ENCODE peak calls at places on chromosomes 16 and 17, in six cellular contexts. One of them, this sample, is unnamed. For H3K27me3, the result is how much of the 10 kb centered on the place peaks cover.

GRCh38 chr16:24624102-24624501 is 84.7 kb downstream of the RBBP6 start:
- DNase-seq in left lung: no peak
- DNase-seq in cardiac muscle cell: no peak
- DNase-seq in IMR-90: no peak
- DNase-seq in Peyer's patch: no peak
- DNase-seq in dorsolateral prefrontal cortex: no peak
- DNase-seq in this sample: no peak

GRCh38 chr17:73586153-73586906 is 57.9 kb downstream of the SDK2 start:
- DNase-seq in Peyer's patch: no peak
- DNase-seq in cardiac muscle cell: no peak
- DNase-seq in IMR-90: no peak
- DNase-seq in dorsolateral prefrontal cortex: no peak
- DNase-seq in left lung: peak
- DNase-seq in this sample: no peak

GRCh38 chr17:42031584-42031983 is 11.7 kb downstream of the NKIRAS2 start:
- DNase-seq in Peyer's patch: no peak
- DNase-seq in cardiac muscle cell: no peak
- DNase-seq in left lung: no peak
- DNase-seq in dorsolateral prefrontal cortex: no peak
- DNase-seq in IMR-90: no peak
- DNase-seq in this sample: no peak

GRCh38 chr17:80270836-80271235 is 10.2 kb downstream of the RNF213 start:
- DNase-seq in dorsolateral prefrontal cortex: no peak
- DNase-seq in left lung: no peak
- DNase-seq in IMR-90: no peak
- DNase-seq in Peyer's patch: no peak
- DNase-seq in cardiac muscle cell: peak
- DNase-seq in this sample: no peak

GRCh38 chr16:81214745-81215166 is 23.7 kb upstream of the BCO1 start:
- DNase-seq in Peyer's patch: peak
- DNase-seq in IMR-90: peak
- DNase-seq in dorsolateral prefrontal cortex: no peak
- DNase-seq in left lung: no peak
- DNase-seq in cardiac muscle cell: peak
- DNase-seq in this sample: no peak

GRCh38 chr17:78019367-78019975 is 61.0 kb downstream of the TNRC6C start:
- DNase-seq in dorsolateral prefrontal cortex: no peak
- DNase-seq in left lung: no peak
- DNase-seq in cardiac muscle cell: peak
- DNase-seq in Peyer's patch: no peak
- DNase-seq in IMR-90: peak
- DNase-seq in this sample: no peak

GRCh38 chr16:22284637-22285515 is 12.3 kb upstream of the POLR3E start:
- DNase-seq in left lung: no peak
- DNase-seq in Peyer's patch: no peak
- DNase-seq in IMR-90: peak
- DNase-seq in cardiac muscle cell: peak
- DNase-seq in dorsolateral prefrontal cortex: no peak
- DNase-seq in this sample: no peak

GRCh38 chr17:49580055-49580721 is 4.5 kb downstream of the NXPH3 start:
- DNase-seq in IMR-90: no peak
- DNase-seq in left lung: no peak
- DNase-seq in dorsolateral prefrontal cortex: no peak
- DNase-seq in cardiac muscle cell: no peak
- DNase-seq in Peyer's patch: no peak
- DNase-seq in this sample: no peak

GRCh38 chr16:80120899-80121521 is 419.8 kb upstream of the DYNLRB2 start:
- DNase-seq in Peyer's patch: no peak
- DNase-seq in left lung: peak
- DNase-seq in IMR-90: no peak
- DNase-seq in cardiac muscle cell: no peak
- DNase-seq in dorsolateral prefrontal cortex: no peak
- DNase-seq in this sample: no peak

GRCh38 chr17:2542456-2542855 is 30.8 kb upstream of the METTL16 start:
- DNase-seq in cardiac muscle cell: no peak
- DNase-seq in left lung: no peak
- DNase-seq in Peyer's patch: peak
- DNase-seq in IMR-90: no peak
- DNase-seq in dorsolateral prefrontal cortex: no peak
- DNase-seq in this sample: no peak

GRCh38 chr16:49740190-49740589 is 115.7 kb downstream of the ZNF423 start:
- DNase-seq in cardiac muscle cell: no peak
- DNase-seq in left lung: no peak
- DNase-seq in IMR-90: no peak
- DNase-seq in dorsolateral prefrontal cortex: no peak
- DNase-seq in Peyer's patch: no peak
- DNase-seq in this sample: no peak

GRCh38 chr17:79852748-79853147 is 13.5 kb upstream of the CBX4 start:
- DNase-seq in IMR-90: peak
- DNase-seq in Peyer's patch: no peak
- DNase-seq in dorsolateral prefrontal cortex: no peak
- DNase-seq in left lung: no peak
- DNase-seq in cardiac muscle cell: peak
- DNase-seq in this sample: no peak

GRCh38 chr17:81701288-81702071 is 1.7 kb upstream of the MRPL12 start:
- DNase-seq in Peyer's patch: no peak
- DNase-seq in left lung: no peak
- DNase-seq in dorsolateral prefrontal cortex: no peak
- DNase-seq in IMR-90: no peak
- DNase-seq in cardiac muscle cell: no peak
- DNase-seq in this sample: no peak

GRCh38 chr16:8850279-8850885 is 18.4 kb downstream of the CARHSP1 start:
- DNase-seq in dorsolateral prefrontal cortex: no peak
- DNase-seq in left lung: peak
- DNase-seq in cardiac muscle cell: peak
- DNase-seq in Peyer's patch: peak
- DNase-seq in IMR-90: peak
- DNase-seq in this sample: no peak

GRCh38 chr16:48526958-48527331 is 83.0 kb downstream of the N4BP1 start:
- DNase-seq in Peyer's patch: no peak
- DNase-seq in cardiac muscle cell: no peak
- DNase-seq in IMR-90: no peak
- DNase-seq in dorsolateral prefrontal cortex: no peak
- DNase-seq in left lung: no peak
- DNase-seq in this sample: no peak

GRCh38 chr16:48524348-48525200 is 85.4 kb downstream of the N4BP1 start:
- DNase-seq in left lung: no peak
- DNase-seq in IMR-90: no peak
- DNase-seq in cardiac muscle cell: no peak
- DNase-seq in dorsolateral prefrontal cortex: no peak
- DNase-seq in Peyer's patch: peak
- DNase-seq in this sample: no peak

GRCh38 chr16:48525201-48526057 is 84.6 kb downstream of the N4BP1 start:
- DNase-seq in cardiac muscle cell: no peak
- DNase-seq in IMR-90: no peak
- DNase-seq in Peyer's patch: no peak
- DNase-seq in left lung: no peak
- DNase-seq in dorsolateral prefrontal cortex: no peak
- DNase-seq in this sample: no peak

GRCh38 chr16:48523415-48524204 is 86.4 kb downstream of the N4BP1 start:
- DNase-seq in dorsolateral prefrontal cortex: no peak
- DNase-seq in IMR-90: no peak
- DNase-seq in Peyer's patch: no peak
- DNase-seq in left lung: peak
- DNase-seq in cardiac muscle cell: no peak
- DNase-seq in this sample: no peak

DNA sequence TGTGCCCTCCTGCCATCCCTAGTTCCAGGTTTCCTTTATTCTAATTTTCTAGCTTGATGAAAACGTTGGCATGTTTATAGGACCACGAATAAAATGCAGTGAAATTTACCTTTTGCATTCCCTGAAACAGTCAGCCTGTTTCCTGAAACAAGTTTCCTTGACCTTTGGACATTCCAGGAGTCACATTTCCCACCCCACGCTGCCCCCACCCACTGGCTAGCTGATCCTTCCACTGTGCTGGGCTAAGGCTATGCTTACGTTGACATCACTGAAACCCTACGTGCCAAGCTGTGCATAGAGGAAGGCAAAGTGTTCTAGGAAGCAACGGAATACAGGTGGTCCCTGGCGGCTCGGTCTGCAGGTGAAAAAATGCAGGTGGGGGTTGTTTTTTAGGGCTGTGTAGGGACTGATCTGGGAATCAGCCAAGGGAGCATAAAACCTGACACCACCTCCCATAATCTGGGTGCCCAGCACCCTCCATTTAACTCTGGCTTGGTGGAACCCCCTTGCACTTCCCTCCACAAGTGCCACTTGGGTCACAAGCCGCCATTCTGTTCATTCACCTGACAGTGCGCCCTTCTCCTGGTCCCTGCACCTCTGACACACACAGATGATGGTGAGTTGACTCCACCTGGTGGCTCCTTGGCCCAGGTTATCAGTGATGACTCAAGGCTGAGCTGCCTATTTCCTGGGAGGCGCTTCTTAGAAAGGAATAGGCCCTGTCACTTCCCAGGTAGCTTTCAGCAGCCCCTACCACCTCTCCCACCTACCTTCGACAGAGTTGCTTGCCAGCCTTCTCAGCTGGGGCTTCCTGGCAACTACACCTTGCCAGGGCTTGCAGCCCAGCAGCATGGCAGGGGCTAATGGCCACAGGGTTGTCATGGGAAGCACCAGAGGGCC is 83.7 kb downstream of the N4BP1 start:
- DNase-seq in left lung: no peak
- DNase-seq in dorsolateral prefrontal cortex: no peak
- DNase-seq in cardiac muscle cell: no peak
- DNase-seq in IMR-90: no peak
- DNase-seq in Peyer's patch: peak
- DNase-seq in this sample: no peak
- TF ChIP-seq CTCF in left lung: peak
- TF ChIP-seq CTCF in dorsolateral prefrontal cortex: no peak
- TF ChIP-seq CTCF in cardiac muscle cell: no peak
- TF ChIP-seq CTCF in IMR-90: peak
- TF ChIP-seq CTCF in Peyer's patch: peak
- TF ChIP-seq CTCF in this sample: no peak

DNA sequence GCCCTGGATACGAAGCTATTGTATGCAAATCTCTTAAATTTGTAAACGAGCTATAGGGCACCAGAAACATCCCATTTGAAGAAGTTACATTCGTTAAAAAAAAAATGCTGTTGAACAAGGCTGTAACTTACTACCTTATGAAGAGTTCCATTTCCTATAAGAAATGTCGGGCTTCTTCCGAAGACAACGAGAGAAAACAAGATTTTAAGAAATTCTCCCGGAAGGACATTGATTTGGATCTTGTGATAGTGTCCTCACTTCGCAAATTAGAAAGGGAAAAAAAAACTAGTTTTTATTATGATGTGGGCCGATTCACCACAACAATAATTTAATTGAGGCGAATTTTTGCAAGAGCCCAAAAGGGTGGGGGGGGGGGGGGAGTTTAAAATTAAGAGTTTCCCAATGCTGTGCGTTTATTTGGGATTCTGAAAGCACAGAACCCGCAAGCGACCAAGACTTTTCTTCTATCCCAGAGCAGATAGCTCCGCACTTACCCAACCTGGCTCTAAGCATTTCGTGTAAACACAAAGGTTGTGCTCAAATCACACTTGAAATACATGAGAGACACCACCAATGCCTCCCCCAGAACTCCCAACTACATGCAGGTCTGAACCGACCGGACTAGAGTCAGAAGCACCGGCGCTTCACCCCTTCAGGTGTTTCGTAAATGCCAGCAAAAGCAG is 1.4 kb upstream of the SOX9 start:
- DNase-seq in IMR-90: no peak
- DNase-seq in left lung: no peak
- DNase-seq in Peyer's patch: no peak
- DNase-seq in cardiac muscle cell: no peak
- DNase-seq in dorsolateral prefrontal cortex: no peak
- DNase-seq in this sample: no peak
- H3K4me3 ChIP-seq in IMR-90: no peak
- H3K4me3 ChIP-seq in left lung: no peak
- H3K4me3 ChIP-seq in Peyer's patch: no peak
- H3K4me3 ChIP-seq in cardiac muscle cell: peak
- H3K4me3 ChIP-seq in dorsolateral prefrontal cortex: peak
- H3K4me3 ChIP-seq in this sample: no peak

DNA sequence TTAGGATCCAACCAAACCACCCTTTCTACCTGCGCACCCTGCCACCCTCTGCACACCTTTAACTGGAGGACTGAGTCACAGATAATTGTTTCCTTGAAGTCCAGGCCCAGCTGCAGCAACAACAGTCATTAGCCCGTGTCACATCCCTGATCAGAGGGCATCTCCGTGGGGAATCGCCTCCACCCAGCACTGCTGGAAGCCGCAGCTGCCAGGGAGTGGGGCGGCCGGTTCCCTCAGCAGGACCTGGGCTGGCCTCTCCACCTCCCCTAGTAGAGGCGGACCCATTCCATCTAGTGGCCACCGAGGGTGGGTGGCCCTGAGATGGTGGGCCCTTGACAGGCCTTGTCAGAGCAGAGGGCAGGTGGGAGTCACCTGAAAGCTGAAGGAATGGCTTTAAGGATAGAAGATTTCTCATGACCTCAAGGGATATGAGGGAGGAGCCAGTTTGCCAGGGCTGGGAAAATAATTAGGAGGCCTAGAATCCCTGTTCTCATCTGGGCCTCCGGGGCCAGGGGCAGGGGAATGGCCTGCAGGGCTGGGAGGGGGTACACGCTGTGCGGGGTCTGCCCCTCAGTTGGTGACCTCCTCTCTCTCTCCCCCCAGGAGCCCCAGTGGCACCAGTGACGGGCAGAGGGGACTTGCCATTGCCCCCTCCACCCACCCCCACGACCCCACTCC is 6.2 kb downstream of the PRSS53 start:
- DNase-seq in left lung: no peak
- DNase-seq in cardiac muscle cell: no peak
- DNase-seq in IMR-90: no peak
- DNase-seq in Peyer's patch: peak
- DNase-seq in dorsolateral prefrontal cortex: no peak
- DNase-seq in this sample: no peak
- H3K27me3 ChIP-seq in left lung: under half
- H3K27me3 ChIP-seq in cardiac muscle cell: under half
- H3K27me3 ChIP-seq in IMR-90: under half
- H3K27me3 ChIP-seq in Peyer's patch: under half
- H3K27me3 ChIP-seq in dorsolateral prefrontal cortex: under half
- H3K27me3 ChIP-seq in this sample: under half

GRCh38 chr16:69618307-69618706 is 52.5 kb downstream of the NFAT5 start:
- DNase-seq in IMR-90: no peak
- DNase-seq in Peyer's patch: no peak
- DNase-seq in cardiac muscle cell: peak
- DNase-seq in dorsolateral prefrontal cortex: no peak
- DNase-seq in left lung: no peak
- DNase-seq in this sample: no peak
- TF ChIP-seq CTCF in IMR-90: no peak
- TF ChIP-seq CTCF in Peyer's patch: no peak
- TF ChIP-seq CTCF in cardiac muscle cell: no peak
- TF ChIP-seq CTCF in dorsolateral prefrontal cortex: no peak
- TF ChIP-seq CTCF in left lung: no peak
- TF ChIP-seq CTCF in this sample: no peak

DNA sequence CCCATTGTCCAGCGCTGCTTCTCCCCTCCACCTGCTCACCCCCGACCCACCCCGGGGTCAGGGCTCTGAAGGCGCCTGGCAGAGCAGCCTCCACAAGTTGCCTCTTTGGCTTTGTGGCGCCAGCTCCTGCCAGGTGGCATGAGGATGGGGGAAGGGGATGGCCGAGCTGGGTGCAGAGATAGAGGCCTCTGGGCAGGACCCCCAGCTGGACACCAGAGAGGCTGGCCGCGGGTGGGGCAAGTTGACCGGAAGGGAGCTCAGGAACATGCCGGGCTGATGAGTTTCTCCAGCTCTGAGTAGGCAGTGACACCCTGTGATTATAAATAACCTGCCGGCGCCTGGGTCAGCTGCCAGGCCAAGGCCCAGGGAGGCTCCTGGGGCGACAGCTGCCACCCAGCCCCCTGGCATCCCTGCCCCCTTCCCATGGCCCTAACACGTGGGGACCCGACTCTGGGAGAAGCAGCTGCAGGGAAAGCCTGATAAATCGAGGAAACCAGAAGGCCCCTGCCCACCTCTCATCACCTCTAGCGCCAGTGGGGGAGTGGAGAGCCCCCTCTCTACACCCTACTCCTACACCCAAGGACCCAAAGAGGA is 729 bp downstream of the P2RX5 start:
- DNase-seq in dorsolateral prefrontal cortex: no peak
- DNase-seq in left lung: no peak
- DNase-seq in Peyer's patch: no peak
- DNase-seq in IMR-90: no peak
- DNase-seq in cardiac muscle cell: no peak
- DNase-seq in this sample: no peak
- H3K4me3 ChIP-seq in dorsolateral prefrontal cortex: peak
- H3K4me3 ChIP-seq in left lung: peak
- H3K4me3 ChIP-seq in Peyer's patch: peak
- H3K4me3 ChIP-seq in IMR-90: peak
- H3K4me3 ChIP-seq in cardiac muscle cell: peak
- H3K4me3 ChIP-seq in this sample: peak